ENCODE peak calls at places on chromosome 17, in ten cellular contexts. K, G, A, C, F, O, R, W, N and T are unnamed samples.

GRCh38 chr17:35731239-35731931 is at the start of gene RASL10B:
- DNase-seq in K (peak; percentile 75), G (no peak), A (no peak), C (peak; percentile 80), F (peak; percentile 37), O (peak; percentile 93), R (peak; percentile 90), W (peak; percentile 37), N (no peak), T (peak; percentile 54)

GRCh38 chr17:68516732-68517131 is 4.5 kb downstream of the PRKAR1A start:
- DNase-seq in K (no peak), G (no peak), A (no peak), C (no peak), F (no peak), O (no peak), R (no peak), W (no peak), N (no peak), T (no peak)

GRCh38 chr17:37179893-37180292 is 195.9 kb upstream of the C17orf78 start:
- DNase-seq in K (no peak), G (no peak), A (no peak), C (no peak), F (no peak), O (no peak), R (no peak), W (no peak), N (no peak), T (no peak)

GRCh38 chr17:31674305-31674704 is 184.7 kb downstream of the COPRS start:
- DNase-seq in K (no peak), G (no peak), A (no peak), C (no peak), F (no peak), O (no peak), R (no peak), W (no peak), N (peak; percentile 21), T (no peak)

GRCh38 chr17:27533874-27534815 is 77.9 kb downstream of the KSR1 start:
- DNase-seq in K (no peak), G (no peak), A (peak; percentile 78), C (peak; percentile 63), F (no peak), O (no peak), R (no peak), W (peak; percentile 33), N (no peak), T (no peak)

GRCh38 chr17:66543526-66543925 is 241.1 kb downstream of the PRKCA start:
- DNase-seq in K (no peak), G (no peak), A (no peak), C (no peak), F (no peak), O (no peak), R (no peak), W (no peak), N (no peak), T (no peak)

GRCh38 chr17:67759355-67760171 is 41.8 kb downstream of the NOL11 start:
- DNase-seq in K (no peak), G (no peak), A (no peak), C (peak; percentile 65), F (peak; percentile 20), O (no peak), R (no peak), W (peak; percentile 13), N (peak; percentile 79), T (no peak)

GRCh38 chr17:66107731-66108130 is 84.2 kb downstream of the CEP112 start:
- DNase-seq in K (no peak), G (no peak), A (no peak), C (no peak), F (no peak), O (no peak), R (no peak), W (no peak), N (no peak), T (no peak)

GRCh38 chr17:63399856-63400255 is 46.2 kb downstream of the CYB561 start:
- DNase-seq in K (peak; percentile 65), G (no peak), A (no peak), C (peak; percentile 91), F (no peak), O (peak; percentile 54), R (no peak), W (peak; percentile 40), N (peak; percentile 78), T (peak; percentile 40)

GRCh38 chr17:40312893-40313659 is 4.1 kb downstream of the RARA start:
- DNase-seq in K (peak; percentile 12), G (no peak), A (no peak), C (peak; percentile 58), F (no peak), O (peak; percentile 17), R (no peak), W (no peak), N (peak; percentile 71), T (no peak)

GRCh38 chr17:40312131-40312731 is 3.3 kb downstream of the RARA start:
- DNase-seq in K (peak; percentile 26), G (no peak), A (no peak), C (peak; percentile 68), F (no peak), O (peak; percentile 45), R (no peak), W (peak; percentile 17), N (peak; percentile 52), T (no peak)

GRCh38 chr17:40310882-40311391 is 2.0 kb downstream of the RARA start:
- DNase-seq in K (peak; percentile 21), G (no peak), A (no peak), C (peak; percentile 56), F (no peak), O (peak; percentile 83), R (no peak), W (no peak), N (peak; percentile 54), T (no peak)

GRCh38 chr17:40309938-40310510 is 1.0 kb downstream of the RARA start:
- DNase-seq in K (peak; percentile 20), G (no peak), A (no peak), C (peak; percentile 65), F (no peak), O (peak; percentile 44), R (no peak), W (no peak), N (peak; percentile 70), T (no peak)

GRCh38 chr17:40311575-40311974 is 2.6 kb downstream of the RARA start:
- DNase-seq in K (peak; percentile 44), G (no peak), A (no peak), C (peak; percentile 87), F (no peak), O (no peak), R (no peak), W (peak; percentile 68), N (peak; percentile 79), T (peak; percentile 61)
- TF ChIP-seq EP300 in K (no peak), G (no peak), A (peak; percentile 18), C (no peak), F (no peak), O (no peak), R (no peak), W (no peak), N (no peak), T (no peak)

DNA sequence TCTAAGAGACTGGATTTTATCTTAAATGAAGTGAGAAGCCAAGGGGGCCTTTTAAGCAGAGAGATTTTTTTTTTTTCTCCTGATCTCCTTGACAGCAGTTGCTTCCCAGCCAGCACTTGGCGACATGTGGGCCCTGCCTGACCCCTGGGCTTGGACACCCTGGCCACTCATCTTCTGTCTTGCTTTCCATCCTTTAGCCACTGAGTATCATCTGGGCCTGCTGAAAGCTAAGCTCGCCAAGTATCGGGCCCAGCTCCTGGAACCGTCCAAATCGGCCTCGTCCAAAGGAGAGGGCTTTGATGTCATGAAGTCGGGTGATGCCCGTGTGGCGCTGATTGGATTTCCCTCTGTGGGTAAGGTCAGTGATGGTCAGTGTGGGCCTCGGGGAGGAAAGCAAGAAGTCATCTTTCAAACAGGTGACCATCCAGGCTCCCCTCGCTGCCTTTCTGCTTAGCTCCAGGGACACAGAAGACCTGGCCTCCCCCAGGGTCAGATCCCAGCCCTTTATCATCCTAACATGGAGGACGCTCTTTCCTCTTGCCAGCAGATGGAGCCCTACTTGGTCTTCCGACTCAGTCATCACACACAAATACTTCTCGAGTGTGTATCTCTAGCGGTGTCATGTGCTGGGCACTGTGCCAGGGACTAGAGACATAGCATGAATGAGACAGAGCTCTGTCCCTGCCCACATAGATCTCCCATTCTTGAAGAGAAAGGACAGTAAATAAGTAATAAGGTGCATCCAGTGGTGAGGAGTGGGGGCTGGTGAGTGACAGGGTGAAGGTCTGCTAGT is 6.1 kb downstream of the DRG2 start:
- DNase-seq in K (no peak), G (no peak), A (peak; percentile 77), C (no peak), F (no peak), O (no peak), R (no peak), W (no peak), N (no peak), T (no peak)
- TF ChIP-seq CTCF in K (no peak), G (peak; percentile 24), A (peak; percentile 55), C (no peak), F (no peak), O (peak; percentile 51), R (peak; percentile 14), W (no peak), N (no peak), T (peak; percentile 9)

DNA sequence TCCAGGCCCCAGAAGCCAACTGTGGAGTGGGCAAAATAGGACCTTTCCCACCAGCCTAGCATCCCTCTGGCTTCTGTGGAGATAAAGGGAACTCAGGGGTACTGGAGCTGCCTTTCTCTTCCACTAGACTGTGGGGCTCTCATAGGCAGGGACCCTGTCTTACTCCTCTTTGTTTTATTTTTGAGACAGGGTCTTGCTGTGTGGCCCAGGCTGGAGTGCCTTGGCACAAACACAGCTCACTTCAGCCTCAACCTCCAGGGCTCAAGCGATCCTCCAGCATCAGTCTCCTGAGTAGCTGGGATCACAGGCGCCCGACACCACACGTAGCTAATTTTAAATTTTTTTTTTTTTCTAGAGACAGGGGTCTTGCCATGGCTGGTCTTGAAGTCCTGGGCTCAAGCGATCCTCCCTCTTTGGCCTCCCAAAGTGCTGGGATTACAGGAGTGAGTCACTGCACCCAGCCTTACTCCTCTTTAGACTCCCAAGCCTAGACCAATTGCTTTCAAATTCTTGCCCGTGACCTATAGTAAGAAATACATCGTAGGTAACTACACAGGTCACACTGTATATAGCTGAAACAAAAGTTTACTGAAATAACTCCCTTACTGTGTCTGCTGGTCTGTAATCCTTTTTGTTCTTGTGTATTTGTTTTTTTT is 2.6 kb downstream of the RAI1 start:
- DNase-seq in K (no peak), G (no peak), A (no peak), C (no peak), F (no peak), O (no peak), R (no peak), W (no peak), N (no peak), T (no peak)
- H3K4me3 ChIP-seq in K (no peak overlapping the region), G (peak overlapping the region; percentile 99), A (peak overlapping the region; percentile 77), C (no peak overlapping the region), F (no peak overlapping the region), O (peak overlapping the region; percentile 81), R (peak overlapping the region; percentile 86), W (no peak overlapping the region), N (no peak overlapping the region), T (peak overlapping the region; percentile 81)

DNA sequence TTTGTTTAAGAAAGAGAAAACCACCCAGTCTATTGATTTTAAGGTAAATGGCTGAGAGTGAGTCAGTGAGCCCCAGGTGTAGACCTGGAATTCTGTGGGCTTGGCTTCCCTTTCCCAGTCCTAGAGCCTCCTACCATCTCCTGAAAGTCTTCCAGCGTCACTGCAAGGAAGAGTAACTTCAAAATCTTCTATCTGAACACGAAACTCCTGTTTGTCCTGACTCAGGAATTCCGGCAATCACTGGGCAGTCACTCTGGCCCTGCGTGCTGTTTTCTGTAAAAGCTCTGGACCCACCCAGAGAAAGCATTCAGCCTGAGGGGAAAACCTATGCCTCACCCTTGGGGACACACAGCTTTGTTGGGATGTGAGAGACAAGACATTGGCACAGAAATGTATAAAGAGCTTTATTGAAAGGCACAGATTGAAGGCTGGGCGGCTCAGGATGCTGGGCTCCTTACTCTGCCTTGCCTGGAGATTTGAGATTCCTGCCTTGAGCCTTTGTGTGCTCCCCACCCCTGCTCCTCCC is 15.9 kb downstream of the MINK1 start:
- DNase-seq in K (no peak), G (no peak), A (peak; percentile 83), C (no peak), F (no peak), O (no peak), R (no peak), W (no peak), N (no peak), T (no peak)
- TF ChIP-seq EP300 in K (no peak), G (no peak), A (no peak), C (no peak), F (peak; percentile 14), O (no peak), R (no peak), W (no peak), N (no peak), T (no peak)